ENCODE peak calls at places on chromosomes 5 and 9, in nine cellular contexts. A, I, Y, V, N, H, S, W and G are unnamed samples.

GRCh38 chr5:95729115-95730010 is 1.8 kb upstream of the RHOBTB3 start:
- DNase-seq in A (no peak), I (no peak), Y (no peak), V (no peak), N (no peak), H (no peak), S (no peak), W (no peak), G (no peak)

GRCh38 chr5:132905938-132906337 is 32.5 kb downstream of the LEAP2 start:
- DNase-seq in A (no peak), I (no peak), Y (no peak), V (no peak), N (no peak), H (no peak), S (no peak), W (no peak), G (no peak)

GRCh38 chr9:122036988-122037387 is 56.1 kb downstream of the TTLL11 start:
- DNase-seq in A (no peak), I (no peak), Y (no peak), V (no peak), N (no peak), H (no peak), S (no peak), W (no peak), G (no peak)

GRCh38 chr5:93598141-93598996 is 15.3 kb downstream of the NR2F1 start:
- DNase-seq in A (no peak), I (no peak), Y (no peak), V (no peak), N (no peak), H (no peak), S (no peak), W (no peak), G (no peak)

GRCh38 chr5:119218830-119219782 is 136.7 kb upstream of the TNFAIP8 start:
- DNase-seq in A (no peak), I (no peak), Y (no peak), V (no peak), N (no peak), H (no peak), S (no peak), W (no peak), G (no peak)

GRCh38 chr5:167451091-167451490 is 840.4 kb upstream of the WWC1 start:
- DNase-seq in A (no peak), I (no peak), Y (no peak), V (no peak), N (no peak), H (no peak), S (no peak), W (no peak), G (no peak)

GRCh38 chr9:125472926-125473701 is 211.5 kb downstream of the GAPVD1 start:
- DNase-seq in A (no peak), I (no peak), Y (no peak), V (no peak), N (no peak), H (no peak), S (no peak), W (no peak), G (peak)

GRCh38 chr9:22447607-22448305 is 1.1 kb downstream of the DMRTA1 start:
- DNase-seq in A (no peak), I (no peak), Y (no peak), V (no peak), N (no peak), H (no peak), S (no peak), W (no peak), G (no peak)

GRCh38 chr5:135213466-135214239 is 179.6 kb upstream of the PITX1 start:
- DNase-seq in A (peak), I (no peak), Y (no peak), V (peak), N (no peak), H (no peak), S (no peak), W (no peak), G (no peak)

GRCh38 chr9:137470785-137471184 is 11.7 kb upstream of the NSMF start:
- DNase-seq in A (no peak), I (no peak), Y (no peak), V (no peak), N (no peak), H (no peak), S (peak), W (no peak), G (no peak)

GRCh38 chr9:127684576-127684975 is 22.2 kb upstream of the CFAP157 start:
- DNase-seq in A (no peak), I (no peak), Y (no peak), V (no peak), N (no peak), H (no peak), S (no peak), W (no peak), G (no peak)

GRCh38 chr9:128159073-128159783 is 837 bp upstream of the BBLN start:
- DNase-seq in A (peak), I (no peak), Y (peak), V (no peak), N (peak), H (no peak), S (peak), W (peak), G (peak)

GRCh38 chr5:41413067-41413466 is 97.3 kb downstream of the PLCXD3 start:
- DNase-seq in A (no peak), I (no peak), Y (no peak), V (no peak), N (no peak), H (no peak), S (no peak), W (no peak), G (no peak)

GRCh38 chr9:76423216-76424177 is 29.3 kb upstream of the RFK start:
- DNase-seq in A (no peak), I (no peak), Y (no peak), V (no peak), N (no peak), H (no peak), S (no peak), W (no peak), G (no peak)

GRCh38 chr5:176780951-176781350 is 29.4 kb upstream of the UNC5A start:
- DNase-seq in A (peak), I (no peak), Y (no peak), V (no peak), N (no peak), H (no peak), S (no peak), W (no peak), G (no peak)

GRCh38 chr9:89372230-89372816 is 54.0 kb downstream of the SECISBP2 start:
- DNase-seq in A (no peak), I (no peak), Y (no peak), V (no peak), N (peak), H (no peak), S (no peak), W (no peak), G (no peak)

GRCh38 chr5:156473271-156473935 is 146.4 kb downstream of the SGCD start:
- DNase-seq in A (no peak), I (no peak), Y (no peak), V (no peak), N (no peak), H (no peak), S (no peak), W (no peak), G (no peak)

GRCh38 chr9:3480353-3480655 is 45.5 kb downstream of the RFX3 start:
- DNase-seq in A (no peak), I (no peak), Y (no peak), V (no peak), N (no peak), H (no peak), S (no peak), W (no peak), G (no peak)